ENCODE peak calls at places on chromosomes 11 and 22, in nine cellular contexts. T is NCI-H1105, R is neural crest cell, Y is EH, K is ACHN, B is heart left ventricle, H is RKO, A is cardiac septum, I is iPS DF 19.7. O is an unnamed sample.

GRCh38 chr11:77819921-77820564 is 479 bp downstream of the RSF1 start:
- DNase-seq in T (peak), R (peak), Y (peak), K (peak), B (peak), H (peak), A (peak), I (no peak), O (peak)

GRCh38 chr11:116851631-116852030 is 14.2 kb upstream of the APOA1 start:
- DNase-seq in T (no peak), R (no peak), Y (no peak), K (no peak), B (no peak), H (no peak), A (no peak), I (no peak), O (no peak)

GRCh38 chr22:48333323-48333763 is 1494.3 kb downstream of the BRD1 start:
- DNase-seq in T (no peak), R (no peak), Y (no peak), K (no peak), B (no peak), H (no peak), A (peak), I (no peak), O (no peak)

GRCh38 chr11:120977470-120977869 is 46.4 kb upstream of the TBCEL start:
- DNase-seq in T (no peak), R (no peak), Y (peak), K (no peak), B (no peak), H (no peak), A (no peak), I (no peak), O (peak)

GRCh38 chr11:94769897-94770296 is 1.7 kb downstream of the AMOTL1 start:
- DNase-seq in T (no peak), R (no peak), Y (peak), K (peak), B (no peak), H (no peak), A (no peak), I (no peak), O (no peak)

GRCh38 chr11:2306971-2307732 is 5.3 kb downstream of the TSPAN32 start:
- DNase-seq in T (no peak), R (no peak), Y (peak), K (no peak), B (peak), H (no peak), A (peak), I (no peak), O (peak)

GRCh38 chr11:79400717-79401330 is 40.0 kb downstream of the TENM4 start:
- DNase-seq in T (no peak), R (peak), Y (peak), K (peak), B (no peak), H (peak), A (no peak), I (no peak), O (no peak)

GRCh38 chr11:121464352-121464946 is 11.7 kb upstream of the SORL1-AS1 start:
- DNase-seq in T (no peak), R (no peak), Y (peak), K (peak), B (peak), H (peak), A (peak), I (no peak), O (peak)

GRCh38 chr22:35192121-35192918 is 65.0 kb upstream of the HMGXB4 start:
- DNase-seq in T (no peak), R (no peak), Y (peak), K (no peak), B (no peak), H (no peak), A (no peak), I (no peak), O (no peak)

GRCh38 chr11:15800121-15800800 is 556.1 kb downstream of the SOX6 start:
- DNase-seq in T (no peak), R (no peak), Y (peak), K (no peak), B (peak), H (no peak), A (no peak), I (no peak), O (peak)

GRCh38 chr11:80146231-80146630 is 705.4 kb upstream of the TENM4 start:
- DNase-seq in T (peak), R (no peak), Y (no peak), K (peak), B (no peak), H (peak), A (no peak), I (no peak), O (peak)